ENCODE peak calls at places on chromosomes 4 and X, in five cellular contexts. D is HCT116, R is K562, F is HepG2, M is GM12878. X is an unnamed sample.

GRCh38 chr4:108359130-108359709 is 190.5 kb upstream of the LEF1 start:
- DNase-seq in F (no peak), D (no peak), R (no peak), M (no peak), X (no peak)

GRCh38 chr4:40908702-40909362 is 159.1 kb downstream of the NSUN7 start:
- DNase-seq in D (peak; percentile 86), M (peak; percentile 40), F (peak; percentile 59), R (peak; percentile 80), X (peak; percentile 87)

GRCh38 chr4:153735901-153736461 is 23.8 kb downstream of the RNF175 start:
- DNase-seq in D (no peak), M (no peak), R (no peak), F (no peak), X (no peak)

GRCh38 chr4:78876568-78877320 is 62.5 kb downstream of the PAQR3 start:
- DNase-seq in M (no peak), R (no peak), D (no peak), F (no peak), X (no peak)

GRCh38 chrX:25207803-25208202 is 192.0 kb upstream of the ARX start:
- DNase-seq in R (no peak), D (no peak), F (no peak), M (no peak), X (no peak)

GRCh38 chr4:18366762-18367358 is 345.3 kb upstream of the LCORL start:
- DNase-seq in F (peak; percentile 24), M (peak; percentile 7), D (no peak), R (no peak), X (peak; percentile 3)

GRCh38 chrX:129831486-129831885 is 12.2 kb downstream of the ZDHHC9 start:
- DNase-seq in F (no peak), D (no peak), M (no peak), R (no peak), X (no peak)

GRCh38 chrX:17743913-17744312 is 6.6 kb downstream of the SCML1 start:
- DNase-seq in M (no peak), D (no peak), R (no peak), F (no peak), X (no peak)

GRCh38 chrX:149829751-149830191 is 48.0 kb downstream of the MAGEA9 start:
- DNase-seq in R (no peak), M (peak; percentile 35), D (no peak), F (no peak), X (no peak)

GRCh38 chr4:113674251-113674650 is 87.3 kb downstream of the CAMK2D start:
- DNase-seq in D (no peak), M (no peak), R (no peak), F (no peak), X (no peak)

GRCh38 chr4:95129708-95130343 is 372.1 kb downstream of the BMPR1B start:
- DNase-seq in D (peak; percentile 73), R (no peak), M (no peak), F (no peak), X (no peak)

GRCh38 chrX:10189317-10190268 is 32.8 kb downstream of the CLCN4 start:
- DNase-seq in F (peak; percentile 57), D (peak; percentile 51), M (no peak), R (peak; percentile 71), X (peak; percentile 56)

GRCh38 chrX:153474266-153474665 is 3.9 kb upstream of the HAUS7 start:
- DNase-seq in R (no peak), F (no peak), M (no peak), D (no peak), X (no peak)

GRCh38 chrX:34943235-34943634 is 639 bp downstream of the FAM47B start:
- DNase-seq in D (no peak), F (no peak), M (no peak), R (no peak), X (no peak)

GRCh38 chrX:74195120-74195519 is 108.9 kb upstream of the ZCCHC13 start:
- DNase-seq in M (no peak), R (no peak), F (no peak), D (no peak), X (no peak)

GRCh38 chrX:74195605-74196004 is 108.4 kb upstream of the ZCCHC13 start:
- DNase-seq in M (no peak), R (no peak), D (no peak), F (no peak), X (no peak)
- TF ChIP-seq YY1 in M (no peak), R (no peak), D (no peak), F (no peak), X (no peak)

GRCh38 chr4:169664615-169665014 is 44.2 kb downstream of the CLCN3 start:
- DNase-seq in F (no peak), R (no peak), D (no peak), M (no peak), X (no peak)
- H3K9ac ChIP-seq in F (no peak overlapping the region), R (no peak overlapping the region), D (no peak overlapping the region), M (no peak overlapping the region), X (no peak overlapping the region)

DNA sequence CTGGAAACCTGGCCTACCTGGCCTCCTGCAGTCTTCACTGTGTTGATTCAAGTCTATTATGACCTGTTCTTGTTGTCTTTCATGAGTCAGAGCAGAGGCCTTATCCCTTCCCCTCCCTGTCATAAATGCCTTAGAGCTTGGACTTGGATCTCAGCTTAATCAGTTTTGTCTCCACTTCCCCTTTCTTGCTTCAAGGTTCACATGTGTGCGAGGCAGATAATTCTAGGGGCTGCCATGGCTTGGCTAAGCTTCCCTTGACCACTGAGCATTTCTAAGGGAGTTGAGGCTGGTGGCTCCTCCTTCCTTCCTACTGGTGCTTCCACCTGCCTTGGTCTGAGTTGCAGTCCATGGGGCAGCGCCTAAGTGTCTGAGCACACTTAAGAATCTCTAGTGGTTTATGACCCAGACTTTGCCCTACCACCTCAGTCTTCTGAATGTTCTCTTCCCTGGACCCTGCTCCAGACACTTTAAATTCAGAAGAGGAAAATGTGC is 1.7 kb upstream of the HEPH start:
- DNase-seq in D (no peak), F (no peak), M (peak; percentile 7), R (peak; percentile 19), X (no peak)
- TF ChIP-seq ZNF274 in D (no peak), F (no peak), M (no peak), R (no peak), X (no peak)

GRCh38 chrX:119479845-119480244 is 11.6 kb downstream of the SLC25A5 start:
- DNase-seq in R (no peak), D (no peak), F (no peak), M (no peak), X (no peak)
- TF ChIP-seq YY1 in R (no peak), D (no peak), F (no peak), M (no peak), X (no peak)

GRCh38 chr4:13992041-13992440 is 364.5 kb upstream of the BOD1L1 start:
- DNase-seq in F (no peak), D (no peak), R (no peak), M (no peak), X (no peak)

GRCh38 chr4:13990596-13991589 is 363.4 kb upstream of the BOD1L1 start:
- DNase-seq in M (no peak), F (peak; percentile 20), D (no peak), R (no peak), X (no peak)

GRCh38 chr4:13986533-13986932 is 359.0 kb upstream of the BOD1L1 start:
- DNase-seq in M (no peak), F (no peak), D (no peak), R (no peak), X (no peak)

GRCh38 chr4:13988347-13989265 is 361.1 kb upstream of the BOD1L1 start:
- DNase-seq in F (no peak), R (no peak), M (no peak), D (no peak), X (no peak)

DNA sequence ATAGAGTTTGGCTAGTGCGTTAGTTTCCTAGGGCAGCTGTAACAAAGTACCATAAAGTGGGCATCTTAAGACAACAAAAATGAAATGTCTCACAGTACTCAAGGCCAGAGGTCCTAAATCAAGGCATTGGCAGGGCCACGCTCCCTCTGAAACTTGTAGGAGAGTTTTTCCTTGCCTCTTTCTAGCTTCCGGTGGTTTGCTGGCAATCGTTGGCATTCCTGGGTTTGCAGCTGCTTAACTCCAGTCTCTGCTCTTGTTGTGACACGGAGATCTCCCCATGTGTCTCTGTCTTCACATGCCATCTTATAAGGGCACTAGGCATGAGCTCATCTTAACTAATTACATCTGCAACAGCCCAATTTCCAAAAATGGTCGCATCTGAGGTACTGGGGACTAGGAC is 362.0 kb upstream of the BOD1L1 start:
- DNase-seq in R (no peak), M (no peak), F (no peak), D (no peak), X (no peak)
- H3K9ac ChIP-seq in R (no peak overlapping the region), M (no peak overlapping the region), F (no peak overlapping the region), D (no peak overlapping the region), X (no peak overlapping the region)

GRCh38 chr4:21544410-21544809 is 404.2 kb downstream of the KCNIP4 start:
- DNase-seq in D (no peak), R (no peak), F (no peak), M (no peak), X (no peak)
- TF ChIP-seq ZNF274 in D (no peak), R (no peak), F (no peak), M (no peak), X (no peak)

GRCh38 chrX:94662665-94663064 is 988.7 kb downstream of the FAM133A start:
- DNase-seq in D (no peak), M (no peak), R (no peak), F (no peak), X (no peak)
- TF ChIP-seq YY1 in D (no peak), M (no peak), R (no peak), F (no peak), X (no peak)

DNA sequence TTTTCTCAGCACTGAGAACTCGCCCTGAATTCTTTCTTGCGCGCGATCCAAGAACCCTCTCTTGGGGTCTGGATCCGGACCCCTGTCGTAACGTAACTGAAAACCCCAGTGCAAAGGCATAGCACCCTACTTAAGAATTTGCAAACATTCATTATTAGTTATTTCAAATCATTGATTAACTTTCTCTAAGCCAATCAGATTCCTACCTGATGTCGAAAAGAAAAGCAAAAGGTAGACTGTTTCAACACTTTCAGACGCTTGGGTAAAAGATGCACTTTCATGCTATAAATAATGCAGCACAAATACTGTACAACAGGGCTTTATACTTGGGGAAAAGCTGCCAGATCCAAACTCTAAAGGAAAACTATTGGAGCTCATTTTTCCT is 817 bp upstream of the WDR19 start:
- DNase-seq in D (no peak), F (no peak), R (no peak), M (no peak), X (no peak)
- H3K9ac ChIP-seq in D (peak overlapping the region; percentile 46), F (peak overlapping the region; percentile 60), R (peak overlapping the region; percentile 31), M (peak overlapping the region; percentile 67), X (peak overlapping the region; percentile 57)

X was measured in NT2/D1.